ENCODE peak calls at places on chromosomes 6 and 20, in nine cellular contexts. Y is hypothalamus; G is H54; F is EL; K is RWPE1; C is cardiac muscle cell; D is GM04504; T is dermis blood vessel endothelial cell; V is stimulated activated CD4-positive, alpha-beta T cell treated with anti-CD3 and anti-CD28 coated beads, Interleukin-12 subunit alpha, Interleukin-12 subunit beta, amount 100 ng/mL, for 4 hours. N is an unnamed sample.

GRCh38 chr6:122405417-122405816 is 6.0 kb downstream of the HSF2 start:
- DNase-seq in T (peak; percentile 6), K (no peak), C (peak; percentile 9), G (no peak), F (no peak), V (no peak), D (no peak), Y (no peak), N (no peak)

GRCh38 chr6:75306074-75306473 is 21.5 kb upstream of the TMEM30A start:
- DNase-seq in T (peak; percentile 70), V (no peak), F (no peak), D (no peak), K (no peak), G (no peak), C (peak; percentile 52), Y (no peak), N (no peak)

GRCh38 chr6:137033828-137034227 is 10.9 kb downstream of the IL20RA start:
- DNase-seq in K (no peak), V (no peak), G (no peak), D (no peak), F (no peak), T (no peak), C (no peak), Y (no peak), N (peak; percentile 43)

GRCh38 chr6:21392177-21392576 is 201.4 kb upstream of the SOX4 start:
- DNase-seq in G (no peak), Y (no peak), C (no peak), T (no peak), D (no peak), K (no peak), V (no peak), F (no peak), N (no peak)

GRCh38 chr6:20826378-20826777 is 292.1 kb downstream of the CDKAL1 start:
- DNase-seq in Y (no peak), F (peak; percentile 50), D (no peak), G (no peak), T (peak; percentile 73), C (peak; percentile 60), V (no peak), K (no peak), N (no peak)

GRCh38 chr6:67615796-67616195 is 1019.3 kb upstream of the ADGRB3 start:
- DNase-seq in V (no peak), C (peak; percentile 25), G (no peak), Y (no peak), D (no peak), K (peak; percentile 9), F (no peak), T (no peak), N (no peak)

GRCh38 chr6:101208152-101208551 is 185.4 kb upstream of the GRIK2 start:
- DNase-seq in F (no peak), C (no peak), T (no peak), G (no peak), V (no peak), D (no peak), K (no peak), Y (no peak), N (no peak)

GRCh38 chr20:44738779-44739477 is 6.7 kb upstream of the KCNK15 start:
- DNase-seq in F (peak; percentile 73), D (no peak), K (peak; percentile 97), Y (peak; percentile 29), C (peak; percentile 85), V (peak; percentile 20), G (peak; percentile 91), T (peak; percentile 86), N (peak; percentile 19)

GRCh38 chr6:152112503-152113261 is 305.2 kb downstream of the ESR1 start:
- DNase-seq in D (no peak), G (no peak), T (peak; percentile 78), V (no peak), Y (no peak), F (no peak), K (no peak), C (no peak), N (no peak)

GRCh38 chr6:85673198-85674139 is 30.8 kb upstream of the SYNCRIP start:
- DNase-seq in D (no peak), Y (no peak), C (no peak), K (no peak), F (peak; percentile 25), G (no peak), V (no peak), T (no peak), N (no peak)

GRCh38 chr6:139983555-139984276 is 609.3 kb upstream of the CITED2 start:
- DNase-seq in Y (no peak), K (no peak), T (no peak), F (peak; percentile 84), D (no peak), G (no peak), V (no peak), C (peak; percentile 74), N (no peak)

GRCh38 chr6:90343581-90343980 is 46.9 kb upstream of the BACH2 start:
- DNase-seq in C (peak; percentile 49), D (no peak), T (no peak), Y (no peak), G (no peak), V (no peak), K (peak; percentile 53), F (peak; percentile 63), N (no peak)

GRCh38 chr6:103820148-103820547 is 1039.6 kb downstream of the HACE1 start:
- DNase-seq in V (no peak), K (no peak), F (no peak), Y (no peak), G (no peak), C (no peak), T (no peak), D (no peak), N (no peak)

GRCh38 chr6:46255528-46255927 is 84.7 kb upstream of the ENPP5 start:
- DNase-seq in T (no peak), F (no peak), C (no peak), Y (no peak), K (no peak), V (no peak), D (no peak), G (no peak), N (no peak)

GRCh38 chr6:145865595-145865994 is 51.0 kb upstream of the FBXO30 start:
- DNase-seq in K (no peak), C (no peak), F (no peak), D (no peak), Y (no peak), G (no peak), V (no peak), T (no peak), N (no peak)

GRCh38 chr20:46883847-46884246 is 10.8 kb upstream of the EYA2 start:
- DNase-seq in V (no peak), C (no peak), T (no peak), Y (no peak), G (no peak), K (no peak), D (no peak), F (no peak), N (no peak)

GRCh38 chr6:130936933-130937332 is 109.7 kb downstream of the SMLR1 start:
- DNase-seq in D (no peak), V (no peak), T (no peak), K (no peak), F (no peak), Y (no peak), C (no peak), G (no peak), N (no peak)

GRCh38 chr6:131160254-131160758 is 25.0 kb downstream of the AKAP7 start:
- DNase-seq in Y (no peak), G (no peak), D (no peak), K (no peak), C (no peak), T (no peak), V (no peak), F (no peak), N (no peak)

GRCh38 chr6:39344821-39345280 is 22.3 kb upstream of the KCNK16 start:
- DNase-seq in T (peak; percentile 19), V (no peak), K (no peak), F (no peak), C (peak; percentile 7), D (no peak), G (peak; percentile 40), Y (no peak), N (no peak)

GRCh38 chr6:116467514-116467913 is 6.3 kb downstream of the CALHM6 start:
- DNase-seq in V (no peak), D (no peak), T (no peak), Y (no peak), K (no peak), F (no peak), C (no peak), G (no peak), N (no peak)

GRCh38 chr6:139029470-139030210 is 1.1 kb downstream of the ABRACL start:
- DNase-seq in F (peak; percentile 62), C (peak; percentile 72), T (peak; percentile 70), Y (no peak), G (no peak), K (peak; percentile 30), V (no peak), D (peak; percentile 10), N (peak; percentile 9)

GRCh38 chr6:28940294-28940858 is 16.6 kb upstream of the TRIM27 start:
- DNase-seq in T (no peak), Y (peak; percentile 57), D (no peak), G (no peak), V (peak; percentile 52), K (peak; percentile 66), F (peak; percentile 64), C (no peak), N (peak; percentile 50)

GRCh38 chr6:150830409-150831165 is 34.9 kb upstream of the MTHFD1L start:
- DNase-seq in T (no peak), G (no peak), C (no peak), D (peak; percentile 32), K (no peak), F (peak; percentile 47), Y (no peak), V (no peak), N (no peak)

GRCh38 chr6:54043360-54043759 is 67.9 kb upstream of the MLIP start:
- DNase-seq in Y (no peak), D (no peak), C (no peak), K (no peak), T (no peak), F (no peak), G (no peak), V (no peak), N (no peak)

GRCh38 chr20:23340524-23340923 is 10.1 kb upstream of the NXT1 start:
- DNase-seq in G (peak; percentile 39), D (no peak), F (peak; percentile 40), C (peak; percentile 80), V (no peak), T (peak; percentile 92), K (peak; percentile 79), Y (peak; percentile 21), N (no peak)

GRCh38 chr6:166259296-166259977 is 48.8 kb downstream of the PRR18 start:
- DNase-seq in G (no peak), F (no peak), K (no peak), C (no peak), D (no peak), Y (no peak), V (no peak), T (no peak), N (no peak)

N was measured in stimulated activated naive CD4-positive, alpha-beta T cell treated with Interleukin-2 at 50 U/mL for 16 hours.